ENCODE peak calls at places on chromosomes 13 and 19, in five cellular contexts. P is GM12892, L is H1, K is K562, I is HepG2. N is an unnamed sample.

GRCh38 chr13:108155185-108156106 is 59.9 kb downstream of the LIG4 start:
- DNase-seq in P (no peak), L (peak), K (peak), I (peak), N (no peak)

GRCh38 chr13:87676254-87677042 is 5.3 kb downstream of the SLITRK5 start:
- DNase-seq in P (no peak), L (peak), K (no peak), I (no peak), N (no peak)

GRCh38 chr19:56393119-56394012 is at the start of gene ZNF582:
- DNase-seq in P (peak), L (peak), K (peak), I (peak), N (peak)

GRCh38 chr13:33334831-33335230 is 49.3 kb upstream of the STARD13 start:
- DNase-seq in P (no peak), L (no peak), K (no peak), I (no peak), N (no peak)

GRCh38 chr13:73060251-73061160 is 1.7 kb downstream of the KLF5 start:
- DNase-seq in P (no peak), L (no peak), K (no peak), I (no peak), N (no peak)

GRCh38 chr13:101127741-101128353 is 288.5 kb downstream of the NALCN start:
- DNase-seq in P (no peak), L (no peak), K (peak), I (peak), N (peak)

GRCh38 chr19:30222428-30222873 is 149.7 kb upstream of the ZNF536 start:
- DNase-seq in P (peak), L (peak), K (peak), I (no peak), N (no peak)

GRCh38 chr19:7833225-7834156 is 3.5 kb downstream of the EVI5L start:
- DNase-seq in P (no peak), L (no peak), K (peak), I (peak), N (no peak)

GRCh38 chr19:13742756-13743155 is 21.6 kb upstream of the MRI1 start:
- DNase-seq in P (no peak), L (no peak), K (no peak), I (no peak), N (no peak)

GRCh38 chr19:42150940-42151339 is 18.7 kb upstream of the POU2F2 start:
- DNase-seq in P (no peak), L (no peak), K (no peak), I (no peak), N (no peak)

GRCh38 chr13:93235258-93236015 is 8.8 kb downstream of the GPC6 start:
- DNase-seq in P (no peak), L (no peak), K (no peak), I (no peak), N (no peak)

GRCh38 chr13:113158946-113159345 is 498 bp downstream of the PROZ start:
- DNase-seq in P (no peak), L (no peak), K (no peak), I (no peak), N (no peak)

GRCh38 chr19:19662866-19663291 is 597 bp downstream of the ATP13A1 start:
- DNase-seq in P (no peak), L (no peak), K (no peak), I (peak), N (no peak)

GRCh38 chr19:56707821-56708220 is 36.3 kb upstream of the ZNF835 start:
- DNase-seq in P (no peak), L (no peak), K (no peak), I (no peak), N (no peak)

GRCh38 chr13:33775339-33776108 is 42.4 kb upstream of the RFC3 start:
- DNase-seq in P (no peak), L (no peak), K (no peak), I (no peak), N (no peak)

GRCh38 chr13:60150538-60150937 is 13.2 kb downstream of the DIAPH3 start:
- DNase-seq in P (no peak), L (no peak), K (no peak), I (no peak), N (no peak)

GRCh38 chr13:51584731-51585191 is 499 bp downstream of the WDFY2 start:
- DNase-seq in P (peak), L (peak), K (peak), I (peak), N (peak)

GRCh38 chr13:39552233-39552632 is 50.8 kb downstream of the LHFPL6 start:
- DNase-seq in P (no peak), L (no peak), K (no peak), I (no peak), N (no peak)

GRCh38 chr19:39499082-39499642 is 415 bp downstream of the DLL3 start:
- DNase-seq in P (no peak), L (peak), K (no peak), I (no peak), N (no peak)

GRCh38 chr13:113552079-113552478 is 32.5 kb upstream of the TFDP1 start:
- DNase-seq in P (no peak), L (peak), K (no peak), I (no peak), N (no peak)

GRCh38 chr13:102846261-102847015 is 606 bp downstream of the ERCC5 start:
- DNase-seq in P (no peak), L (no peak), K (no peak), I (peak), N (no peak)

GRCh38 chr19:54316746-54317107 is 3.8 kb upstream of the LILRA5 start:
- DNase-seq in P (no peak), L (peak), K (peak), I (no peak), N (no peak)

GRCh38 chr19:32223595-32224370 is 121.6 kb upstream of the ZNF507 start:
- DNase-seq in P (no peak), L (no peak), K (no peak), I (no peak), N (no peak)

GRCh38 chr13:56659041-56659471 is 481.7 kb upstream of the PRR20A start:
- DNase-seq in P (no peak), L (no peak), K (no peak), I (no peak), N (no peak)

GRCh38 chr19:46716013-46716671 is 772 bp downstream of the PRKD2 start:
- DNase-seq in P (no peak), L (peak), K (peak), I (no peak), N (no peak)

GRCh38 chr19:39843919-39844793 is 2.0 kb downstream of the FBL start:
- DNase-seq in P (no peak), L (no peak), K (no peak), I (peak), N (no peak)

GRCh38 chr13:35489050-35489449 is 12.6 kb upstream of the MAB21L1 start:
- DNase-seq in P (no peak), L (no peak), K (no peak), I (no peak), N (no peak)

GRCh38 chr13:35859981-35860380 is 271.2 kb downstream of the DCLK1 start:
- DNase-seq in P (no peak), L (no peak), K (no peak), I (no peak), N (no peak)

GRCh38 chr19:19591133-19591825 is 27.2 kb downstream of the PBX4 start:
- DNase-seq in P (peak), L (no peak), K (no peak), I (peak), N (no peak)

GRCh38 chr13:40064154-40064713 is 408.8 kb downstream of the COG6 start:
- DNase-seq in P (no peak), L (no peak), K (no peak), I (peak), N (no peak)

GRCh38 chr19:7792286-7792685 is 29.2 kb downstream of the CLEC4M start:
- DNase-seq in P (no peak), L (no peak), K (no peak), I (no peak), N (no peak)

GRCh38 chr19:37966211-37967072 is 59.4 kb downstream of the SIPA1L3 start:
- DNase-seq in P (no peak), L (no peak), K (no peak), I (no peak), N (no peak)

GRCh38 chr13:36412736-36413135 is 19.6 kb upstream of the CCNA1 start:
- DNase-seq in P (no peak), L (no peak), K (no peak), I (no peak), N (no peak)

GRCh38 chr19:38849746-38850230 is at the start of gene HNRNPL:
- DNase-seq in P (peak), L (peak), K (peak), I (no peak), N (peak)

GRCh38 chr19:35949131-35949530 is 13.0 kb downstream of the LRFN3 start:
- DNase-seq in P (no peak), L (no peak), K (peak), I (no peak), N (no peak)

DNA sequence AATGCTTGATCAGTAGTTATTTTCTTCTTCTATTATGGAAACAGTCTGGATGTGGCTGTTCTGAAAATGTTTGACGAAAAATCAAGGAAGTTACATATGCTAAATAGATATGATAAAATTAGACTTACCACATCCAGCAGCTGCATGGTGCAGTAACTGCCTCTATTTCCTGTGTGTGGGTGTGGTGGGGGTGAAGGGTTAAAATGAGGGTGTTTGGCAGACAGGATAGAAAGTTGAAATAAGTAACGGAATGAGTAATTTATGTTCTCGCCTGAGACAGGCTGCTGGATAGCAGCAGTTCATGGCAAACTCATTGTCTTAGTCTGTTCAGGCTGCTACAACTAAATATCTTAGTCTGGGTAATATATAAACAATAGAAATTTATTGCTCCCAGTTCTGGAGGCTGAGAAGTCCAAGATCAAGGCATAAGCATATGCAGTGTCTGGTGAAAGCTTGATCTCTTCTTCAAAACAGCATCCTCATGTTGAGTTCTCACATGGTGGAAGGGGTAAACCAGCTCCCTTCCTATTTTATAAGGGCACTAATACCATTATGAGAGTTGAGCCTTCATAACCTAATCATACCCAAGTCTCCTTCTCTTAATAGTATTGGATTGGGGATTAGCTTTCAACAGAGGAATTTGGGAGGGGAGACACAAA is 1248.9 kb downstream of the SLITRK5 start:
- DNase-seq in P (no peak), L (no peak), K (no peak), I (no peak), N (no peak)
- TF ChIP-seq TAF1 in P (no peak), L (no peak), K (no peak), I (no peak), N (no peak)

DNA sequence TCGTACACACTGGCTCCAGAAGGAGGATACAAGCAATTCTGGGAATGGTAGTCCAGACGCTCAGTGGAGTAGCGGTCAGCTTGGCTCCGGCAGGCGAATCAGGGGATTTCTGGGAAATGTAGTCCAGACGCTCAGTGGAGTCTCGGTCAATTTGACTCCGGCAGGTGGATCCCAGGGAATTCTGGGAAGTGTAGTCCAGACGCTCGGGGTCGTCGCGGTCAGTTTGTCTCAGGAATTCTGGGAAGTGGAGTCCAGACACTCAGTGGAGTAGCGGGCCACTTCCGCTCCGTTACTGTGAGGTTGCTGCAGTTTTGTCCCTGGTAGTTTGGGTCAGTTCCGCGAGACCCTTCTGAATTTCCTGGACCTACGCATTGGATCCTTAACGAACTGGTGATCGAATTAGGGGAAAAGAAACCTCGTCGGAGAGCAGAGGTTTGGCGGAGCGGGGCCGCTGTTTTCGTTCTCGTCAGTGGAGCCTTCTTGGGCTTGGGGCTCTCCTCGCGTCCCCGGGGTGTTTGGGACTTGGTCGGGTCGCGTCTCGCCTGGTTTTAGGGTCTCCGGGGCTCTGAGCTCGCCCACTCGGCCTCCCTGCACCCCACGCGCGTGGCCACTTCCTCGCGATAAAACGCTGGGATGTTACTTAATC is at the start of gene ZNF225:
- DNase-seq in P (peak), L (peak), K (peak), I (peak), N (peak)
- TF ChIP-seq POLR2AphosphoS5 in P (peak), L (peak), K (peak), I (peak), N (no peak)

DNA sequence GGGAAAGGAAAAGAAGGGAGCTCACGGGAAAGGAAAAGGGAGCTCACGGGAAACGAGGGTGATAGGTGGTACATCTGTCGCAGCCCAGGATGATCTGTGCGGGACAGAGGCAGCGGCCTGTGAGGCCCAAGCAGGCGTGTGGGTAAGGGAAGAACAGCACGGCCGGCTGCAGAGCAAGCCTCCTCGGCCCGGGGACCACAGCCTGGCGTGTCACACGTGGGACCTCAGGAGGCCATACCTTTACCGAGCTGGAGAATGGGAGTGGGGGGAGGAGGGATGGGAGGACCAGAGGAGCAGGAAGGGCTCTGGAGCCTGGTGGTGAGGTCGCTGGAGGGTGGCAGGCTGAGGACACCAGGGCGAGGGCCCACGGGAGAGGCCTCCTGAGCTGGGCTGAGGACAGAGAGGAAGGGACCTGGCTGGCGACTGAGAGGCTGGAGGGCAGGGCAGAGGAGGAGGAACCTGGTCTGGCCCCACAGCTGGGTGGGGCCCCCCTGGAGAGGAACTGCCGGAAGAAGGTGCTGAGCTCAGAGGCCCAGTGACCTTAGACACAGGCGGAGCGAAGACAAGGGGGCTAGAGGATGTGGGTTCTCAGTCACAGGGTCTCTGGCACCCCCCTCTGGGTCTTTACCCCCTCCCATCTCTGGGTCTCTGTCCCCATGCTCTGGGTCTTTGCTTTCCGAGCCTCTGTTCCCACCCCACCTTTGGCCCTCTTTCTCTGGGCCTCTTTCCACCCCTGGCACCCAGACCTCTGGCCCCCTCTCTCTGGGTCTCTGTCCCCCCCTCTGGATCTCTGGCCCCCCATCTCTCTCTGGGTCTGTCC is 2.9 kb upstream of the FTL start:
- DNase-seq in P (peak), L (peak), K (peak), I (peak), N (peak)
- TF ChIP-seq POLR2A in P (peak), L (peak), K (peak), I (peak), N (peak)

GRCh38 chr19:1513492-1514294 is 874 bp upstream of the ADAMTSL5 start:
- DNase-seq in P (peak), L (peak), K (peak), I (no peak), N (peak)
- TF ChIP-seq TAF1 in P (no peak), L (no peak), K (no peak), I (no peak), N (no peak)

DNA sequence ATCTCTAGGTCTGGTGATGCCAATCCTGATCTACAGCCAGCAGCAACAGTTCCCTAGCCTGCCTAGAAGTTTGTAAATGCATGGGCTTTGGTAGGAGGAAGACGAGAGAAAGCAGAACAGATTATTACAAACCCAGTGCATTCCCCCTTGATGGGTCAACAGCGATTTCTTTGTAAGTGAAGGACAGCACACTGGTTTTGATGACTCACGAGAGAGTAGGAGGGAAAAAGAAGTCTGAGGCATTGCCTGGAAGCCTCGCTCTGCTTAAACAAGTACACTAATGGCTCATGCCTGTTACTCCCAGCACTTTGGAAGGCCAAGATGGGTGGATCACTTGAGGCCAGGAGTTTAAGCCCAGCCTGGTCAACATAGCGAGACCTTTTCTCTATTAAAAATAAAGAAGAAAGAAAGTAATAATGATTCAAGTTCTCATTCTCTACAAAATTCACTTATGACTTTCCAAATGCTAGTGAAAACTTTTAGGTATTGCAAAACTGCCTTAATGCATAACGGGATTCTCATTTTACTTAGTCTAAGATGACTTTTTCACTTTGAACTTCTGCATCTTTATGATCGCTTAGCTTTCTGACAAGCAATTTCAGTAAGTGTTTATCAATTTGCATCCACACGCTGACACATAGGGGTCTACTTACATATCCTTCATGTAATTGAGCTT is 47.7 kb upstream of the USPL1 start:
- DNase-seq in P (no peak), L (peak), K (no peak), I (peak), N (no peak)
- TF ChIP-seq POLR2AphosphoS5 in P (no peak), L (no peak), K (no peak), I (no peak), N (no peak)

GRCh38 chr19:1590641-1591397 is 1.8 kb downstream of the MBD3 start:
- DNase-seq in P (no peak), L (no peak), K (peak), I (peak), N (no peak)
- TF ChIP-seq POLR2A in P (no peak), L (peak), K (peak), I (peak), N (peak)

DNA sequence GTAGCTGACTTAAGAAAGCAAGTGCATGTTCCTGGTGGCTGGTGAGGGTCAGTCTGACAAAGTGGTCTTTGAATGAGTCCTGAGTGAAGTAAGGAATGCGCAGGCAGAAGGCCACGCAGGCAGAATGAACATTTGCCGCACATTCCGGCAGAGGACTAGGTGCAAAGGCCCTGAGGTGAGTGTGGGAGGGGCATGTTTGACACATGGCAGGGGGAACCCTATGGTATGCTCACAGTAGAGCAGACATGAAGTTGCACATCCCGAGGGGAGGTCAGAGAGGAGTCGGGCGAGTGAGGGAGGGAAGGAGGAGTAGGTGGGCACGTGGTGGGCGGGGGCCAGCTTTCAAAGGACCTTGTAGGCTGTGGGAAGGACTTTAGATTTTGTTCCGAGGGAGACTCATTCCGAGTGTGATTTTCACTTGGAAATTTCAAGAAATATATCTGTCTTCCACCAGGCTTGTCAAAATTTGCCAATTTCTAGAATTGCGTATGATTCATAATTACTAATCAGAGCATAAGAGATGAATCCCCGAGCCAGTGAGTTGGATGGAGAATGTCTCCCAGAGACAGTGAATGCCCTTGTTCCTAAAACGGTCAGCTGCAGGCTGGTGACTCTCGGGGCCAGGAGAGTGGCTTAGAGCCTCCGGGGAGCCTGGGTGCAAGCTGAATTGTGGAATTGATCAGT is 40.3 kb downstream of the ERICH6B start:
- DNase-seq in P (no peak), L (no peak), K (no peak), I (no peak), N (no peak)
- TF ChIP-seq TAF1 in P (no peak), L (no peak), K (no peak), I (no peak), N (no peak)

GRCh38 chr13:110881811-110882210 is 33.1 kb downstream of the ANKRD10 start:
- DNase-seq in P (no peak), L (no peak), K (no peak), I (no peak), N (no peak)
- TF ChIP-seq POLR2AphosphoS5 in P (no peak), L (no peak), K (no peak), I (no peak), N (no peak)

N was measured in GM12891.